ENCODE peak calls at places on chromosomes 4 and X, in four cellular contexts. One of them, this sample, is unnamed.

GRCh38 chr4:25926473-25926872 is 12.5 kb downstream of the SMIM20 start:
- DNase-seq in activated CD8-positive, alpha-beta memory T cell treated with anti-CD3 and anti-CD28 coated beads for 48 hours: no peak
- DNase-seq in IMR-90: no peak
- DNase-seq in AG20443: no peak
- DNase-seq in this sample: no peak

GRCh38 chr4:3337811-3338210 is 45.0 kb downstream of the RGS12 start:
- DNase-seq in IMR-90: no peak
- DNase-seq in activated CD8-positive, alpha-beta memory T cell treated with anti-CD3 and anti-CD28 coated beads for 48 hours: no peak
- DNase-seq in AG20443: no peak
- DNase-seq in this sample: no peak

GRCh38 chr4:57110635-57111546 is 706 bp upstream of the IGFBP7 start:
- DNase-seq in IMR-90: peak
- DNase-seq in activated CD8-positive, alpha-beta memory T cell treated with anti-CD3 and anti-CD28 coated beads for 48 hours: no peak
- DNase-seq in AG20443: peak
- DNase-seq in this sample: peak

GRCh38 chr4:122584517-122584916 is 36.3 kb downstream of the IL21 start:
- DNase-seq in IMR-90: peak
- DNase-seq in activated CD8-positive, alpha-beta memory T cell treated with anti-CD3 and anti-CD28 coated beads for 48 hours: no peak
- DNase-seq in AG20443: peak
- DNase-seq in this sample: peak

GRCh38 chr4:32148120-32148666 is 1428.0 kb downstream of the PCDH7 start:
- DNase-seq in IMR-90: no peak
- DNase-seq in AG20443: no peak
- DNase-seq in activated CD8-positive, alpha-beta memory T cell treated with anti-CD3 and anti-CD28 coated beads for 48 hours: no peak
- DNase-seq in this sample: no peak

GRCh38 chr4:99300934-99301333 is 10.1 kb upstream of the ADH1A start:
- DNase-seq in IMR-90: peak
- DNase-seq in AG20443: peak
- DNase-seq in activated CD8-positive, alpha-beta memory T cell treated with anti-CD3 and anti-CD28 coated beads for 48 hours: no peak
- DNase-seq in this sample: peak

GRCh38 chrX:36434521-36434920 is 515.0 kb downstream of the CFAP47 start:
- DNase-seq in IMR-90: peak
- DNase-seq in activated CD8-positive, alpha-beta memory T cell treated with anti-CD3 and anti-CD28 coated beads for 48 hours: no peak
- DNase-seq in AG20443: no peak
- DNase-seq in this sample: peak

GRCh38 chr4:27056281-27056680 is 195.6 kb downstream of the STIM2 start:
- DNase-seq in activated CD8-positive, alpha-beta memory T cell treated with anti-CD3 and anti-CD28 coated beads for 48 hours: no peak
- DNase-seq in AG20443: no peak
- DNase-seq in IMR-90: no peak
- DNase-seq in this sample: no peak

GRCh38 chr4:182338731-182339130 is 95.5 kb downstream of the TENM3 start:
- DNase-seq in AG20443: no peak
- DNase-seq in activated CD8-positive, alpha-beta memory T cell treated with anti-CD3 and anti-CD28 coated beads for 48 hours: no peak
- DNase-seq in IMR-90: peak
- DNase-seq in this sample: no peak

GRCh38 chr4:6727081-6727942 is 11.3 kb downstream of the BLOC1S4 start:
- DNase-seq in AG20443: peak
- DNase-seq in activated CD8-positive, alpha-beta memory T cell treated with anti-CD3 and anti-CD28 coated beads for 48 hours: no peak
- DNase-seq in IMR-90: no peak
- DNase-seq in this sample: peak

GRCh38 chrX:38142598-38142997 is 78.1 kb downstream of the SRPX start:
- DNase-seq in activated CD8-positive, alpha-beta memory T cell treated with anti-CD3 and anti-CD28 coated beads for 48 hours: no peak
- DNase-seq in IMR-90: peak
- DNase-seq in AG20443: peak
- DNase-seq in this sample: no peak

GRCh38 chr4:24736066-24736465 is 59.3 kb upstream of the SOD3 start:
- DNase-seq in IMR-90: peak
- DNase-seq in activated CD8-positive, alpha-beta memory T cell treated with anti-CD3 and anti-CD28 coated beads for 48 hours: no peak
- DNase-seq in AG20443: no peak
- DNase-seq in this sample: no peak

GRCh38 chrX:133670394-133670793 is 255.1 kb upstream of the GPC4 start:
- DNase-seq in activated CD8-positive, alpha-beta memory T cell treated with anti-CD3 and anti-CD28 coated beads for 48 hours: no peak
- DNase-seq in AG20443: peak
- DNase-seq in IMR-90: peak
- DNase-seq in this sample: peak

GRCh38 chr4:6453688-6453990 is 18.8 kb downstream of the PPP2R2C start:
- DNase-seq in IMR-90: no peak
- DNase-seq in activated CD8-positive, alpha-beta memory T cell treated with anti-CD3 and anti-CD28 coated beads for 48 hours: no peak
- DNase-seq in AG20443: no peak
- DNase-seq in this sample: no peak

GRCh38 chrX:125378205-125378604 is 58.5 kb downstream of the TEX13C start:
- DNase-seq in IMR-90: no peak
- DNase-seq in activated CD8-positive, alpha-beta memory T cell treated with anti-CD3 and anti-CD28 coated beads for 48 hours: no peak
- DNase-seq in AG20443: no peak
- DNase-seq in this sample: no peak

GRCh38 chr4:115657991-115658390 is 544.6 kb upstream of the NDST4 start:
- DNase-seq in AG20443: no peak
- DNase-seq in IMR-90: no peak
- DNase-seq in activated CD8-positive, alpha-beta memory T cell treated with anti-CD3 and anti-CD28 coated beads for 48 hours: no peak
- DNase-seq in this sample: no peak

GRCh38 chr4:152220201-152220666 is 315.7 kb downstream of the FBXW7 start:
- DNase-seq in IMR-90: no peak
- DNase-seq in AG20443: peak
- DNase-seq in activated CD8-positive, alpha-beta memory T cell treated with anti-CD3 and anti-CD28 coated beads for 48 hours: no peak
- DNase-seq in this sample: peak

GRCh38 chr4:164997324-164997723 is 19.9 kb upstream of the TRIM61 start:
- DNase-seq in IMR-90: no peak
- DNase-seq in AG20443: peak
- DNase-seq in activated CD8-positive, alpha-beta memory T cell treated with anti-CD3 and anti-CD28 coated beads for 48 hours: no peak
- DNase-seq in this sample: no peak

GRCh38 chr4:181693517-181693916 is 549.7 kb upstream of the TENM3 start:
- DNase-seq in activated CD8-positive, alpha-beta memory T cell treated with anti-CD3 and anti-CD28 coated beads for 48 hours: no peak
- DNase-seq in IMR-90: no peak
- DNase-seq in AG20443: no peak
- DNase-seq in this sample: no peak

GRCh38 chrX:33987458-33987857 is 144.7 kb downstream of the FAM47A start:
- DNase-seq in AG20443: no peak
- DNase-seq in IMR-90: no peak
- DNase-seq in activated CD8-positive, alpha-beta memory T cell treated with anti-CD3 and anti-CD28 coated beads for 48 hours: no peak
- DNase-seq in this sample: no peak

GRCh38 chr4:7649741-7650531 is 215.2 kb upstream of the PSAPL1 start:
- DNase-seq in IMR-90: peak
- DNase-seq in activated CD8-positive, alpha-beta memory T cell treated with anti-CD3 and anti-CD28 coated beads for 48 hours: peak
- DNase-seq in AG20443: peak
- DNase-seq in this sample: peak

GRCh38 chr4:101205878-101206277 is 141.4 kb downstream of the PPP3CA start:
- DNase-seq in activated CD8-positive, alpha-beta memory T cell treated with anti-CD3 and anti-CD28 coated beads for 48 hours: peak
- DNase-seq in IMR-90: peak
- DNase-seq in AG20443: peak
- DNase-seq in this sample: peak

GRCh38 chr4:61648264-61648663 is 448.1 kb downstream of the ADGRL3 start:
- DNase-seq in AG20443: no peak
- DNase-seq in activated CD8-positive, alpha-beta memory T cell treated with anti-CD3 and anti-CD28 coated beads for 48 hours: no peak
- DNase-seq in IMR-90: no peak
- DNase-seq in this sample: no peak

GRCh38 chrX:33906971-33907370 is 225.1 kb downstream of the FAM47A start:
- DNase-seq in activated CD8-positive, alpha-beta memory T cell treated with anti-CD3 and anti-CD28 coated beads for 48 hours: no peak
- DNase-seq in IMR-90: no peak
- DNase-seq in AG20443: no peak
- DNase-seq in this sample: no peak

GRCh38 chrX:57821703-57822375 is 88.4 kb downstream of the ZXDA start:
- DNase-seq in IMR-90: peak
- DNase-seq in AG20443: peak
- DNase-seq in activated CD8-positive, alpha-beta memory T cell treated with anti-CD3 and anti-CD28 coated beads for 48 hours: no peak
- DNase-seq in this sample: no peak

GRCh38 chr4:114043116-114043515 is 63.7 kb upstream of the ARSJ start:
- DNase-seq in activated CD8-positive, alpha-beta memory T cell treated with anti-CD3 and anti-CD28 coated beads for 48 hours: no peak
- DNase-seq in AG20443: no peak
- DNase-seq in IMR-90: peak
- DNase-seq in this sample: no peak

GRCh38 chrX:109797311-109797975 is 64.4 kb upstream of the ACSL4 start:
- DNase-seq in AG20443: peak
- DNase-seq in IMR-90: no peak
- DNase-seq in activated CD8-positive, alpha-beta memory T cell treated with anti-CD3 and anti-CD28 coated beads for 48 hours: no peak
- DNase-seq in this sample: no peak

GRCh38 chr4:187042251-187042650 is 318.6 kb upstream of the FAT1 start:
- DNase-seq in IMR-90: no peak
- DNase-seq in AG20443: no peak
- DNase-seq in activated CD8-positive, alpha-beta memory T cell treated with anti-CD3 and anti-CD28 coated beads for 48 hours: no peak
- DNase-seq in this sample: no peak

GRCh38 chr4:40210776-40211175 is 13.9 kb downstream of the RHOH start:
- DNase-seq in IMR-90: no peak
- DNase-seq in AG20443: no peak
- DNase-seq in activated CD8-positive, alpha-beta memory T cell treated with anti-CD3 and anti-CD28 coated beads for 48 hours: no peak
- DNase-seq in this sample: no peak

GRCh38 chr4:100988876-100989275 is 358.4 kb downstream of the PPP3CA start:
- DNase-seq in AG20443: no peak
- DNase-seq in IMR-90: no peak
- DNase-seq in activated CD8-positive, alpha-beta memory T cell treated with anti-CD3 and anti-CD28 coated beads for 48 hours: no peak
- DNase-seq in this sample: no peak

GRCh38 chrX:7108995-7109634 is 38.4 kb upstream of the STS start:
- DNase-seq in AG20443: no peak
- DNase-seq in activated CD8-positive, alpha-beta memory T cell treated with anti-CD3 and anti-CD28 coated beads for 48 hours: no peak
- DNase-seq in IMR-90: no peak
- DNase-seq in this sample: no peak

GRCh38 chrX:106862972-106863688 is 40.0 kb downstream of the RIPPLY1 start:
- DNase-seq in IMR-90: peak
- DNase-seq in activated CD8-positive, alpha-beta memory T cell treated with anti-CD3 and anti-CD28 coated beads for 48 hours: no peak
- DNase-seq in AG20443: no peak
- DNase-seq in this sample: peak

GRCh38 chrX:109345866-109346265 is 136.0 kb downstream of the GUCY2F start:
- DNase-seq in AG20443: no peak
- DNase-seq in activated CD8-positive, alpha-beta memory T cell treated with anti-CD3 and anti-CD28 coated beads for 48 hours: no peak
- DNase-seq in IMR-90: no peak
- DNase-seq in this sample: no peak

GRCh38 chr4:158729716-158730559 is 6.7 kb upstream of the PPID start:
- DNase-seq in activated CD8-positive, alpha-beta memory T cell treated with anti-CD3 and anti-CD28 coated beads for 48 hours: no peak
- DNase-seq in IMR-90: peak
- DNase-seq in AG20443: peak
- DNase-seq in this sample: peak

GRCh38 chr4:123848615-123849014 is 452.0 kb downstream of the SPRY1 start:
- DNase-seq in AG20443: no peak
- DNase-seq in activated CD8-positive, alpha-beta memory T cell treated with anti-CD3 and anti-CD28 coated beads for 48 hours: no peak
- DNase-seq in IMR-90: no peak
- DNase-seq in this sample: no peak

GRCh38 chr4:142663828-142664227 is 182.3 kb downstream of the INPP4B start:
- DNase-seq in AG20443: peak
- DNase-seq in activated CD8-positive, alpha-beta memory T cell treated with anti-CD3 and anti-CD28 coated beads for 48 hours: no peak
- DNase-seq in IMR-90: peak
- DNase-seq in this sample: peak

GRCh38 chrX:3312109-3312508 is 34.3 kb downstream of the MXRA5 start:
- DNase-seq in activated CD8-positive, alpha-beta memory T cell treated with anti-CD3 and anti-CD28 coated beads for 48 hours: no peak
- DNase-seq in IMR-90: no peak
- DNase-seq in AG20443: no peak
- DNase-seq in this sample: no peak

GRCh38 chr4:93660036-93660435 is 168.5 kb upstream of the ATOH1 start:
- DNase-seq in AG20443: no peak
- DNase-seq in IMR-90: no peak
- DNase-seq in activated CD8-positive, alpha-beta memory T cell treated with anti-CD3 and anti-CD28 coated beads for 48 hours: no peak
- DNase-seq in this sample: no peak

This sample was measured in osteoblast.